ENCODE peak calls at places on chromosome 9, in ten cellular contexts. One of them, this sample, is unnamed.

GRCh38 chr9:36986548-36987408 is 47.3 kb downstream of the PAX5 start:
- DNase-seq in adrenal gland: no peak
- DNase-seq in endothelial cell of umbilical vein: no peak
- DNase-seq in esophagus squamous epithelium: no peak
- DNase-seq in ovary: no peak
- DNase-seq in heart right ventricle: no peak
- DNase-seq in CD8-positive, alpha-beta memory T cell: no peak
- DNase-seq in tibial artery: peak; percentile 54
- DNase-seq in CD4-positive, alpha-beta memory T cell: no peak
- DNase-seq in breast epithelium: no peak
- DNase-seq in this sample: no peak

GRCh38 chr9:85522459-85523092 is 219.2 kb downstream of the AGTPBP1 start:
- DNase-seq in adrenal gland: peak; percentile 33
- DNase-seq in endothelial cell of umbilical vein: peak; percentile 26
- DNase-seq in esophagus squamous epithelium: no peak
- DNase-seq in ovary: no peak
- DNase-seq in heart right ventricle: peak; percentile 31
- DNase-seq in CD8-positive, alpha-beta memory T cell: no peak
- DNase-seq in tibial artery: no peak
- DNase-seq in CD4-positive, alpha-beta memory T cell: no peak
- DNase-seq in breast epithelium: no peak
- DNase-seq in this sample: peak; percentile 56

GRCh38 chr9:133377721-133378216 is 1.6 kb downstream of the STKLD1 start:
- DNase-seq in adrenal gland: no peak
- DNase-seq in endothelial cell of umbilical vein: no peak
- DNase-seq in esophagus squamous epithelium: no peak
- DNase-seq in ovary: no peak
- DNase-seq in heart right ventricle: no peak
- DNase-seq in CD8-positive, alpha-beta memory T cell: no peak
- DNase-seq in tibial artery: no peak
- DNase-seq in CD4-positive, alpha-beta memory T cell: no peak
- DNase-seq in breast epithelium: no peak
- DNase-seq in this sample: no peak

GRCh38 chr9:69546265-69546664 is 125.9 kb downstream of the APBA1 start:
- DNase-seq in adrenal gland: no peak
- DNase-seq in endothelial cell of umbilical vein: peak; percentile 60
- DNase-seq in esophagus squamous epithelium: no peak
- DNase-seq in ovary: no peak
- DNase-seq in heart right ventricle: no peak
- DNase-seq in CD8-positive, alpha-beta memory T cell: no peak
- DNase-seq in tibial artery: no peak
- DNase-seq in CD4-positive, alpha-beta memory T cell: no peak
- DNase-seq in breast epithelium: no peak
- DNase-seq in this sample: no peak

GRCh38 chr9:38443597-38443996 is 19.3 kb upstream of the IGFBPL1 start:
- DNase-seq in adrenal gland: no peak
- DNase-seq in endothelial cell of umbilical vein: no peak
- DNase-seq in esophagus squamous epithelium: no peak
- DNase-seq in ovary: no peak
- DNase-seq in heart right ventricle: no peak
- DNase-seq in CD8-positive, alpha-beta memory T cell: no peak
- DNase-seq in tibial artery: no peak
- DNase-seq in CD4-positive, alpha-beta memory T cell: no peak
- DNase-seq in breast epithelium: no peak
- DNase-seq in this sample: no peak

GRCh38 chr9:88052446-88052845 is 78.1 kb upstream of the CDK20 start:
- DNase-seq in adrenal gland: no peak
- DNase-seq in endothelial cell of umbilical vein: no peak
- DNase-seq in esophagus squamous epithelium: no peak
- DNase-seq in ovary: no peak
- DNase-seq in heart right ventricle: no peak
- DNase-seq in CD8-positive, alpha-beta memory T cell: no peak
- DNase-seq in tibial artery: no peak
- DNase-seq in CD4-positive, alpha-beta memory T cell: no peak
- DNase-seq in breast epithelium: no peak
- DNase-seq in this sample: no peak

GRCh38 chr9:36832232-36832795 is 201.8 kb downstream of the PAX5 start:
- DNase-seq in adrenal gland: no peak
- DNase-seq in endothelial cell of umbilical vein: no peak
- DNase-seq in esophagus squamous epithelium: no peak
- DNase-seq in ovary: no peak
- DNase-seq in heart right ventricle: no peak
- DNase-seq in CD8-positive, alpha-beta memory T cell: no peak
- DNase-seq in tibial artery: peak; percentile 59
- DNase-seq in CD4-positive, alpha-beta memory T cell: no peak
- DNase-seq in breast epithelium: no peak
- DNase-seq in this sample: no peak

GRCh38 chr9:115385383-115386122 is 267.6 kb upstream of the TNC start:
- DNase-seq in adrenal gland: no peak
- DNase-seq in endothelial cell of umbilical vein: no peak
- DNase-seq in esophagus squamous epithelium: no peak
- DNase-seq in ovary: no peak
- DNase-seq in heart right ventricle: no peak
- DNase-seq in CD8-positive, alpha-beta memory T cell: no peak
- DNase-seq in tibial artery: no peak
- DNase-seq in CD4-positive, alpha-beta memory T cell: no peak
- DNase-seq in breast epithelium: no peak
- DNase-seq in this sample: no peak

GRCh38 chr9:109699019-109699418 is 81.0 kb upstream of the PALM2AKAP2 start:
- DNase-seq in adrenal gland: no peak
- DNase-seq in endothelial cell of umbilical vein: no peak
- DNase-seq in esophagus squamous epithelium: no peak
- DNase-seq in ovary: no peak
- DNase-seq in heart right ventricle: no peak
- DNase-seq in CD8-positive, alpha-beta memory T cell: no peak
- DNase-seq in tibial artery: no peak
- DNase-seq in CD4-positive, alpha-beta memory T cell: no peak
- DNase-seq in breast epithelium: no peak
- DNase-seq in this sample: no peak

GRCh38 chr9:89740722-89741121 is 135.9 kb downstream of the GADD45G start:
- DNase-seq in adrenal gland: no peak
- DNase-seq in endothelial cell of umbilical vein: no peak
- DNase-seq in esophagus squamous epithelium: no peak
- DNase-seq in ovary: no peak
- DNase-seq in heart right ventricle: no peak
- DNase-seq in CD8-positive, alpha-beta memory T cell: peak; percentile 36
- DNase-seq in tibial artery: no peak
- DNase-seq in CD4-positive, alpha-beta memory T cell: peak; percentile 18
- DNase-seq in breast epithelium: no peak
- DNase-seq in this sample: no peak

GRCh38 chr9:29004988-29005387 is 1431.7 kb upstream of the C9orf72 start:
- DNase-seq in adrenal gland: no peak
- DNase-seq in endothelial cell of umbilical vein: no peak
- DNase-seq in esophagus squamous epithelium: no peak
- DNase-seq in ovary: no peak
- DNase-seq in heart right ventricle: no peak
- DNase-seq in CD8-positive, alpha-beta memory T cell: no peak
- DNase-seq in tibial artery: no peak
- DNase-seq in CD4-positive, alpha-beta memory T cell: no peak
- DNase-seq in breast epithelium: no peak
- DNase-seq in this sample: no peak

GRCh38 chr9:73039253-73039915 is 86.5 kb upstream of the ALDH1A1 start:
- DNase-seq in adrenal gland: peak; percentile 20
- DNase-seq in endothelial cell of umbilical vein: peak; percentile 43
- DNase-seq in esophagus squamous epithelium: no peak
- DNase-seq in ovary: peak; percentile 82
- DNase-seq in heart right ventricle: peak; percentile 29
- DNase-seq in CD8-positive, alpha-beta memory T cell: no peak
- DNase-seq in tibial artery: no peak
- DNase-seq in CD4-positive, alpha-beta memory T cell: no peak
- DNase-seq in breast epithelium: no peak
- DNase-seq in this sample: no peak

GRCh38 chr9:29826421-29826820 is 2253.1 kb upstream of the C9orf72 start:
- DNase-seq in adrenal gland: no peak
- DNase-seq in endothelial cell of umbilical vein: no peak
- DNase-seq in esophagus squamous epithelium: no peak
- DNase-seq in ovary: no peak
- DNase-seq in heart right ventricle: no peak
- DNase-seq in CD8-positive, alpha-beta memory T cell: no peak
- DNase-seq in tibial artery: no peak
- DNase-seq in CD4-positive, alpha-beta memory T cell: no peak
- DNase-seq in breast epithelium: no peak
- DNase-seq in this sample: no peak

GRCh38 chr9:72185561-72185960 is 36.3 kb downstream of the GDA start:
- DNase-seq in adrenal gland: no peak
- DNase-seq in endothelial cell of umbilical vein: no peak
- DNase-seq in esophagus squamous epithelium: no peak
- DNase-seq in ovary: no peak
- DNase-seq in heart right ventricle: no peak
- DNase-seq in CD8-positive, alpha-beta memory T cell: no peak
- DNase-seq in tibial artery: no peak
- DNase-seq in CD4-positive, alpha-beta memory T cell: no peak
- DNase-seq in breast epithelium: no peak
- DNase-seq in this sample: no peak

GRCh38 chr9:126853667-126854066 is 6.8 kb upstream of the ZBTB34 start:
- DNase-seq in adrenal gland: no peak
- DNase-seq in endothelial cell of umbilical vein: no peak
- DNase-seq in esophagus squamous epithelium: no peak
- DNase-seq in ovary: no peak
- DNase-seq in heart right ventricle: no peak
- DNase-seq in CD8-positive, alpha-beta memory T cell: no peak
- DNase-seq in tibial artery: peak; percentile 48
- DNase-seq in CD4-positive, alpha-beta memory T cell: no peak
- DNase-seq in breast epithelium: no peak
- DNase-seq in this sample: no peak

GRCh38 chr9:104993291-104993963 is 65.5 kb upstream of the ABCA1 start:
- DNase-seq in adrenal gland: peak; percentile 94
- DNase-seq in endothelial cell of umbilical vein: peak; percentile 68
- DNase-seq in esophagus squamous epithelium: peak; percentile 17
- DNase-seq in ovary: peak; percentile 31
- DNase-seq in heart right ventricle: peak; percentile 87
- DNase-seq in CD8-positive, alpha-beta memory T cell: no peak
- DNase-seq in tibial artery: peak; percentile 98
- DNase-seq in CD4-positive, alpha-beta memory T cell: no peak
- DNase-seq in breast epithelium: peak; percentile 52
- DNase-seq in this sample: peak; percentile 84

GRCh38 chr9:36218411-36218901 is 27.7 kb downstream of the CLTA start:
- DNase-seq in adrenal gland: no peak
- DNase-seq in endothelial cell of umbilical vein: no peak
- DNase-seq in esophagus squamous epithelium: no peak
- DNase-seq in ovary: no peak
- DNase-seq in heart right ventricle: no peak
- DNase-seq in CD8-positive, alpha-beta memory T cell: no peak
- DNase-seq in tibial artery: no peak
- DNase-seq in CD4-positive, alpha-beta memory T cell: no peak
- DNase-seq in breast epithelium: no peak
- DNase-seq in this sample: no peak

GRCh38 chr9:92965759-92966517 is 18.6 kb downstream of the FGD3 start:
- DNase-seq in adrenal gland: no peak
- DNase-seq in endothelial cell of umbilical vein: no peak
- DNase-seq in esophagus squamous epithelium: no peak
- DNase-seq in ovary: no peak
- DNase-seq in heart right ventricle: no peak
- DNase-seq in CD8-positive, alpha-beta memory T cell: no peak
- DNase-seq in tibial artery: peak; percentile 52
- DNase-seq in CD4-positive, alpha-beta memory T cell: no peak
- DNase-seq in breast epithelium: peak; percentile 43
- DNase-seq in this sample: no peak

DNA sequence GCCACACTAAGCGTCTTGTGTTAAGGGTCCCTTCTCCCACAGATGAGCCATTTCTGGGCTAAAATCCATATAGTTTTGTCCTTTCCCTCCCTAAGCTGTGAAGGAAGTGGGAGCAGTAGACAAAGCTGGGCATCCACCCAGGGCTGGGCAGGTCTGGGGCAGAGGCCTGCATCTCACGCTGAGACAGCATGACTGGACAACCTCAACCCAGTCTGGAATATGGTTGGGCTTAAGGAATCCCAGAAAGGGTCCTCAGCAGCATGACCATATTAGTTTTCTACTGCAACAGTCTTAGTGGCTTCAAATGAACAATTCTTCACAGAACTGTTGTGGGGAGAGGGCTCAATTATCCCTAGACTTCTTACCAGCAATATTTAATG is 173.8 kb downstream of the AUH start:
- DNase-seq in adrenal gland: peak; percentile 21
- DNase-seq in endothelial cell of umbilical vein: no peak
- DNase-seq in esophagus squamous epithelium: no peak
- DNase-seq in ovary: no peak
- DNase-seq in heart right ventricle: no peak
- DNase-seq in CD8-positive, alpha-beta memory T cell: no peak
- DNase-seq in tibial artery: peak; percentile 72
- DNase-seq in CD4-positive, alpha-beta memory T cell: no peak
- DNase-seq in breast epithelium: no peak
- DNase-seq in this sample: no peak
- H3K27ac ChIP-seq in adrenal gland: no peak overlapping the region
- H3K27ac ChIP-seq in endothelial cell of umbilical vein: no peak overlapping the region
- H3K27ac ChIP-seq in esophagus squamous epithelium: peak overlapping the region; percentile 15
- H3K27ac ChIP-seq in ovary: no peak overlapping the region
- H3K27ac ChIP-seq in heart right ventricle: peak overlapping the region; percentile 35
- H3K27ac ChIP-seq in CD8-positive, alpha-beta memory T cell: no peak overlapping the region
- H3K27ac ChIP-seq in tibial artery: peak overlapping the region; percentile 44
- H3K27ac ChIP-seq in CD4-positive, alpha-beta memory T cell: no peak overlapping the region
- H3K27ac ChIP-seq in breast epithelium: no peak overlapping the region
- H3K27ac ChIP-seq in this sample: peak overlapping the region; percentile 69

DNA sequence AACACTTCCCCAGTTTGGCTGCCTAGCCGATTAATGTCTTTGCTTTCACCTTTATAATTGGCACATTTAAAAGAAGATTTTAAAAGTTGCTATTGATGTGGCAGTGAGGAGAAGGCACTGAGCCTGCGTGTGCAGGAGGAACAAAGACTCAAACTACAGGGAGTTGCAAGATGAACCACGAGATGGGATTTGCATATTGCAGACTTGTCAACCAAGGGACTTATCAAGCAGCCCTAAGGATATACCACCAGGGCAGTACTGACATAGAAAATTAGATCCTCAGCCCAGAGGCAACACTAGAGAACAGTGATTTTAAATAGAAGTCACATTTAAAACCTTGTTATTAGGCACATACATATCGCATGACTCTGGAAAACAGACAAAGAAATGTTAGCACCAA is 342.6 kb downstream of the GLIS3 start:
- DNase-seq in adrenal gland: no peak
- DNase-seq in endothelial cell of umbilical vein: no peak
- DNase-seq in esophagus squamous epithelium: no peak
- DNase-seq in ovary: no peak
- DNase-seq in heart right ventricle: no peak
- DNase-seq in CD8-positive, alpha-beta memory T cell: no peak
- DNase-seq in tibial artery: no peak
- DNase-seq in CD4-positive, alpha-beta memory T cell: no peak
- DNase-seq in breast epithelium: no peak
- DNase-seq in this sample: no peak
- H3K4me1 ChIP-seq in adrenal gland: peaks cover 6% of the 10 kb centered on the region
- H3K4me1 ChIP-seq in endothelial cell of umbilical vein: no peaks in the 10 kb centered on the region
- H3K4me1 ChIP-seq in esophagus squamous epithelium: peaks cover under 1% of the 10 kb centered on the region
- H3K4me1 ChIP-seq in ovary: peaks cover 8% of the 10 kb centered on the region
- H3K4me1 ChIP-seq in heart right ventricle: peaks cover 2% of the 10 kb centered on the region
- H3K4me1 ChIP-seq in CD8-positive, alpha-beta memory T cell: no peaks in the 10 kb centered on the region
- H3K4me1 ChIP-seq in tibial artery: peaks cover under 1% of the 10 kb centered on the region
- H3K4me1 ChIP-seq in CD4-positive, alpha-beta memory T cell: no peaks in the 10 kb centered on the region
- H3K4me1 ChIP-seq in breast epithelium: no peaks in the 10 kb centered on the region
- H3K4me1 ChIP-seq in this sample: peaks cover 7% of the 10 kb centered on the region

GRCh38 chr9:122216798-122217418 is 11.8 kb downstream of the LHX6 start:
- DNase-seq in adrenal gland: no peak
- DNase-seq in endothelial cell of umbilical vein: no peak
- DNase-seq in esophagus squamous epithelium: no peak
- DNase-seq in ovary: no peak
- DNase-seq in heart right ventricle: no peak
- DNase-seq in CD8-positive, alpha-beta memory T cell: no peak
- DNase-seq in tibial artery: no peak
- DNase-seq in CD4-positive, alpha-beta memory T cell: no peak
- DNase-seq in breast epithelium: no peak
- DNase-seq in this sample: no peak
- H3K4me3 ChIP-seq in adrenal gland: no peak overlapping the region
- H3K4me3 ChIP-seq in endothelial cell of umbilical vein: no peak overlapping the region
- H3K4me3 ChIP-seq in esophagus squamous epithelium: no peak overlapping the region
- H3K4me3 ChIP-seq in ovary: no peak overlapping the region
- H3K4me3 ChIP-seq in heart right ventricle: no peak overlapping the region
- H3K4me3 ChIP-seq in CD8-positive, alpha-beta memory T cell: no peak overlapping the region
- H3K4me3 ChIP-seq in tibial artery: no peak overlapping the region
- H3K4me3 ChIP-seq in CD4-positive, alpha-beta memory T cell: no peak overlapping the region
- H3K4me3 ChIP-seq in breast epithelium: no peak overlapping the region
- H3K4me3 ChIP-seq in this sample: no peak overlapping the region

GRCh38 chr9:99383536-99383935 is 161.5 kb downstream of the SEC61B start:
- DNase-seq in adrenal gland: no peak
- DNase-seq in endothelial cell of umbilical vein: no peak
- DNase-seq in esophagus squamous epithelium: no peak
- DNase-seq in ovary: no peak
- DNase-seq in heart right ventricle: no peak
- DNase-seq in CD8-positive, alpha-beta memory T cell: no peak
- DNase-seq in tibial artery: no peak
- DNase-seq in CD4-positive, alpha-beta memory T cell: no peak
- DNase-seq in breast epithelium: no peak
- DNase-seq in this sample: no peak
- H3K27ac ChIP-seq in adrenal gland: no peak overlapping the region
- H3K27ac ChIP-seq in endothelial cell of umbilical vein: no peak overlapping the region
- H3K27ac ChIP-seq in esophagus squamous epithelium: no peak overlapping the region
- H3K27ac ChIP-seq in ovary: no peak overlapping the region
- H3K27ac ChIP-seq in heart right ventricle: no peak overlapping the region
- H3K27ac ChIP-seq in CD8-positive, alpha-beta memory T cell: no peak overlapping the region
- H3K27ac ChIP-seq in tibial artery: no peak overlapping the region
- H3K27ac ChIP-seq in CD4-positive, alpha-beta memory T cell: no peak overlapping the region
- H3K27ac ChIP-seq in breast epithelium: no peak overlapping the region
- H3K27ac ChIP-seq in this sample: no peak overlapping the region